ENCODE peak calls at places on chromosomes 13 and 19, in ten cellular contexts. G is esophagus muscularis mucosa, K is HT1080, L is neural progenitor cell, Q is WTC11, Y is ovary, Z is ACHN, R is endothelial cell, B is endodermal cell, V is upper lobe of right lung. X is an unnamed sample.

GRCh38 chr19:3186891-3187661 is 1.3 kb downstream of the NCLN start:
- DNase-seq in K (no peak), Y (no peak), L (no peak), R (no peak), V (no peak), Q (no peak), G (no peak), B (no peak), Z (no peak), X (no peak)

GRCh38 chr19:55312621-55313117 is 12.5 kb downstream of the TMEM150B start:
- DNase-seq in R (no peak), B (no peak), G (no peak), L (no peak), Q (no peak), V (no peak), Z (no peak), Y (peak; percentile 54), K (no peak), X (no peak)

GRCh38 chr19:49801966-49802661 is 11.0 kb downstream of the FUZ start:
- DNase-seq in V (no peak), B (peak; percentile 94), G (peak; percentile 96), R (no peak), Y (peak; percentile 97), Q (peak; percentile 83), L (peak; percentile 84), Z (peak; percentile 81), K (no peak), X (peak; percentile 92)

GRCh38 chr13:95338905-95339304 is 37.7 kb upstream of the ABCC4 start:
- DNase-seq in B (no peak), Y (no peak), R (no peak), V (no peak), Z (no peak), L (no peak), Q (no peak), G (no peak), K (no peak), X (no peak)

GRCh38 chr19:16482745-16483144 is 11.0 kb upstream of the EPS15L1 start:
- DNase-seq in Z (no peak), L (no peak), G (no peak), B (no peak), K (no peak), R (no peak), Q (no peak), V (no peak), Y (no peak), X (no peak)

GRCh38 chr13:32267836-32268439 is 47.2 kb downstream of the ZAR1L start:
- DNase-seq in Q (peak; percentile 85), B (peak; percentile 93), G (no peak), L (peak; percentile 27), Y (no peak), Z (no peak), V (peak; percentile 69), R (no peak), K (no peak), X (peak; percentile 72)

GRCh38 chr13:50866817-50867640 is 23.5 kb upstream of the DLEU7 start:
- DNase-seq in V (no peak), K (no peak), Y (no peak), G (no peak), L (no peak), Q (no peak), R (no peak), B (no peak), Z (no peak), X (no peak)

GRCh38 chr19:17455711-17456123 is 5.0 kb downstream of the NXNL1 start:
- DNase-seq in B (peak; percentile 63), R (peak; percentile 22), Z (no peak), G (no peak), V (peak; percentile 70), Q (peak; percentile 46), K (no peak), Y (no peak), L (peak; percentile 37), X (no peak)

GRCh38 chr13:50757021-50757420 is 86.5 kb downstream of the DLEU7 start:
- DNase-seq in Z (no peak), G (no peak), B (no peak), Q (no peak), L (no peak), K (no peak), V (no peak), Y (no peak), R (no peak), X (no peak)

GRCh38 chr13:33454844-33455256 is 169.3 kb upstream of the STARD13 start:
- DNase-seq in Z (no peak), K (no peak), R (no peak), V (no peak), G (no peak), L (no peak), Q (no peak), Y (no peak), B (no peak), X (no peak)

GRCh38 chr13:72126424-72126823 is 259.4 kb upstream of the DACH1 start:
- DNase-seq in K (no peak), R (no peak), B (no peak), V (no peak), G (no peak), Y (no peak), L (no peak), Z (no peak), Q (no peak), X (no peak)

GRCh38 chr13:23574421-23574820 is 4.2 kb downstream of the TNFRSF19 start:
- DNase-seq in B (no peak), Q (no peak), Z (no peak), K (no peak), Y (no peak), V (no peak), R (no peak), G (no peak), L (no peak), X (no peak)

GRCh38 chr13:60329221-60329983 is 67.6 kb upstream of the TDRD3 start:
- DNase-seq in Q (peak; percentile 71), B (peak; percentile 90), Z (peak; percentile 45), R (peak; percentile 61), V (peak; percentile 64), G (no peak), L (peak; percentile 77), K (peak; percentile 38), Y (no peak), X (peak; percentile 84)

GRCh38 chr13:34108396-34108795 is 290.4 kb downstream of the RFC3 start:
- DNase-seq in V (no peak), G (no peak), R (no peak), K (peak; percentile 8), B (no peak), Z (no peak), Q (no peak), L (no peak), Y (no peak), X (no peak)

GRCh38 chr19:10730932-10731331 is 13.1 kb downstream of the DNM2 start:
- DNase-seq in K (no peak), R (no peak), Z (no peak), B (no peak), L (no peak), Q (no peak), Y (no peak), V (no peak), G (no peak), X (no peak)

GRCh38 chr19:33259532-33259931 is 33.9 kb upstream of the SLC7A10 start:
- DNase-seq in R (no peak), G (no peak), Y (no peak), Z (no peak), K (peak; percentile 75), V (no peak), L (no peak), B (no peak), Q (no peak), X (no peak)

GRCh38 chr19:58393725-58394033 is 1.8 kb upstream of the RNF225 start:
- DNase-seq in B (no peak), G (no peak), R (no peak), Q (no peak), Z (no peak), Y (no peak), V (no peak), L (no peak), K (no peak), X (no peak)

GRCh38 chr13:78376033-78376432 is 227.3 kb downstream of the POU4F1 start:
- DNase-seq in R (no peak), V (no peak), Y (no peak), B (no peak), Q (no peak), Z (no peak), K (no peak), L (no peak), G (no peak), X (no peak)

GRCh38 chr13:91311491-91311890 is 36.0 kb upstream of the MIR17HG start:
- DNase-seq in K (no peak), B (no peak), R (no peak), Y (no peak), L (no peak), Q (no peak), Z (no peak), G (no peak), V (no peak), X (no peak)

GRCh38 chr13:97432917-97433726 is 847 bp upstream of the RAP2A start:
- DNase-seq in K (peak; percentile 100), V (peak; percentile 98), Z (peak; percentile 99), G (peak; percentile 100), Q (peak; percentile 98), B (peak; percentile 100), L (peak; percentile 99), Y (peak; percentile 100), R (peak; percentile 99), X (peak; percentile 100)

GRCh38 chr13:91740811-91741210 is 342.4 kb downstream of the GPC5 start:
- DNase-seq in Q (no peak), R (no peak), L (peak; percentile 54), G (no peak), B (no peak), Y (no peak), Z (no peak), V (no peak), K (no peak), X (no peak)

GRCh38 chr19:55535173-55535572 is 1.8 kb downstream of the SBK2 start:
- DNase-seq in R (no peak), Q (no peak), G (no peak), K (no peak), L (no peak), Z (no peak), B (no peak), V (no peak), Y (no peak), X (no peak)

GRCh38 chr13:97133554-97133953 is 88.6 kb upstream of the MBNL2 start:
- DNase-seq in G (no peak), B (no peak), Z (no peak), R (no peak), Q (no peak), V (no peak), L (no peak), K (no peak), Y (no peak), X (no peak)